ENCODE peak calls at places on chromosomes 11 and 22, in nine cellular contexts. L is PC-3, Q is pancreas, Z is lower leg skin, E is left ventricle myocardium inferior, S is GM13976, O is PC-9, M is A549, V is spleen. I is an unnamed sample.

GRCh38 chr11:86574493-86575207 is 97.8 kb downstream of the ME3 start:
- DNase-seq in L (peak; percentile 33), Q (no peak), Z (no peak), E (no peak), S (no peak), O (no peak), M (no peak), V (no peak), I (no peak)

GRCh38 chr11:96736591-96736990 is 346.8 kb downstream of the JRKL start:
- DNase-seq in L (no peak), Q (no peak), Z (no peak), E (no peak), S (no peak), O (no peak), M (no peak), V (no peak), I (no peak)

GRCh38 chr11:71441251-71441650 is 6.9 kb downstream of the DHCR7 start:
- DNase-seq in L (no peak), Q (no peak), Z (no peak), E (no peak), S (no peak), O (no peak), M (no peak), V (no peak), I (no peak)

GRCh38 chr22:18156878-18157713 is 7.1 kb downstream of the USP18 start:
- DNase-seq in L (peak; percentile 86), Q (peak; percentile 43), Z (no peak), E (peak; percentile 56), S (peak; percentile 65), O (no peak), M (peak; percentile 58), V (peak; percentile 67), I (peak; percentile 82)

GRCh38 chr11:76799061-76799804 is 16.1 kb downstream of the TSKU start:
- DNase-seq in L (peak; percentile 81), Q (peak; percentile 79), Z (peak; percentile 74), E (peak; percentile 91), S (peak; percentile 93), O (no peak), M (peak; percentile 83), V (peak; percentile 95), I (peak; percentile 77)

GRCh38 chr11:104705475-104706195 is 192.6 kb downstream of the CASP12 start:
- DNase-seq in L (peak; percentile 12), Q (peak; percentile 23), Z (peak; percentile 43), E (peak; percentile 10), S (peak; percentile 18), O (no peak), M (no peak), V (peak; percentile 74), I (peak; percentile 5)

GRCh38 chr22:19943665-19944026 is 2.0 kb upstream of the TXNRD2 start:
- DNase-seq in L (no peak), Q (no peak), Z (no peak), E (no peak), S (no peak), O (no peak), M (peak; percentile 29), V (no peak), I (no peak)

GRCh38 chr22:41848468-41848867 is 15.6 kb downstream of the SREBF2 start:
- DNase-seq in L (no peak), Q (no peak), Z (peak; percentile 66), E (peak; percentile 41), S (no peak), O (peak; percentile 78), M (no peak), V (peak; percentile 85), I (peak; percentile 60)

GRCh38 chr11:9747816-9748215 is 83.9 kb downstream of the SWAP70 start:
- DNase-seq in L (no peak), Q (no peak), Z (no peak), E (no peak), S (no peak), O (no peak), M (no peak), V (no peak), I (no peak)

GRCh38 chr11:115503083-115503885 is 931 bp downstream of the CADM1 start:
- DNase-seq in L (peak; percentile 34), Q (peak; percentile 50), Z (peak; percentile 43), E (peak; percentile 61), S (peak; percentile 55), O (no peak), M (peak; percentile 21), V (peak; percentile 81), I (no peak)

GRCh38 chr11:299081-299891 is at the start of gene IFITM5:
- DNase-seq in L (no peak), Q (no peak), Z (no peak), E (peak; percentile 13), S (no peak), O (no peak), M (no peak), V (peak; percentile 75), I (no peak)

GRCh38 chr11:114395776-114396175 is 4.5 kb downstream of the C11orf71 start:
- DNase-seq in L (peak; percentile 66), Q (no peak), Z (no peak), E (no peak), S (no peak), O (no peak), M (no peak), V (no peak), I (peak; percentile 46)

GRCh38 chr22:20021196-20022181 is 579 bp downstream of the TANGO2 start:
- DNase-seq in L (peak; percentile 46), Q (peak; percentile 72), Z (peak; percentile 57), E (peak; percentile 82), S (no peak), O (peak; percentile 69), M (no peak), V (no peak), I (peak; percentile 28)

GRCh38 chr22:20254975-20255946 is 12.9 kb downstream of the RTN4R start:
- DNase-seq in L (no peak), Q (no peak), Z (no peak), E (no peak), S (no peak), O (no peak), M (no peak), V (no peak), I (no peak)

GRCh38 chr11:279040-279965 is 1.1 kb downstream of the NLRP6 start:
- DNase-seq in L (no peak), Q (peak; percentile 26), Z (no peak), E (no peak), S (peak; percentile 43), O (no peak), M (no peak), V (peak; percentile 91), I (no peak)

GRCh38 chr11:113839842-113840241 is 35.5 kb downstream of the USP28 start:
- DNase-seq in L (no peak), Q (no peak), Z (no peak), E (no peak), S (peak; percentile 64), O (no peak), M (no peak), V (peak; percentile 78), I (no peak)

DNA sequence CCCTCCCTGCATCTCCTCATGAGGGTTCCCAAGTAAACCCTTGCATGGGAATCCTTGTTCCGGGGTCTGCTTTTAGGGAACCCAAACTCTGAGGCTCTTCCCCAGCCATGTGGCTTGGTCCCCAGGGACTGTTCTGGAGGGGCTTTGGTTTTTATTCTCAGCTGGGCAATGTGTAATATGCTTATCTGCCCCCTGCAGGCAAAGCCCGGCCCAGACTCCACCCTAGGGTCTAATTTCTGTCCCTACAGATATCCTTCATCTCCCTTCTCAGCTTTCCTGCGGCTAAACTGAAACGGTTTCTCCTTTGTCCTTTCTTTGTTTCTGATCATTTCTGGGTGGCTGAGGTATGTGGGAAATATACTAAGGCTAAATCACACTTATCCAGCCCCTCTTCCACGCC is 37.1 kb downstream of the TST start:
- DNase-seq in L (no peak), Q (no peak), Z (no peak), E (no peak), S (peak; percentile 30), O (no peak), M (no peak), V (no peak), I (no peak)
- TF ChIP-seq CTCF in L (peak; percentile 38), Q (no peak), Z (no peak), E (no peak), S (no peak), O (no peak), M (no peak), V (no peak), I (no peak)

DNA sequence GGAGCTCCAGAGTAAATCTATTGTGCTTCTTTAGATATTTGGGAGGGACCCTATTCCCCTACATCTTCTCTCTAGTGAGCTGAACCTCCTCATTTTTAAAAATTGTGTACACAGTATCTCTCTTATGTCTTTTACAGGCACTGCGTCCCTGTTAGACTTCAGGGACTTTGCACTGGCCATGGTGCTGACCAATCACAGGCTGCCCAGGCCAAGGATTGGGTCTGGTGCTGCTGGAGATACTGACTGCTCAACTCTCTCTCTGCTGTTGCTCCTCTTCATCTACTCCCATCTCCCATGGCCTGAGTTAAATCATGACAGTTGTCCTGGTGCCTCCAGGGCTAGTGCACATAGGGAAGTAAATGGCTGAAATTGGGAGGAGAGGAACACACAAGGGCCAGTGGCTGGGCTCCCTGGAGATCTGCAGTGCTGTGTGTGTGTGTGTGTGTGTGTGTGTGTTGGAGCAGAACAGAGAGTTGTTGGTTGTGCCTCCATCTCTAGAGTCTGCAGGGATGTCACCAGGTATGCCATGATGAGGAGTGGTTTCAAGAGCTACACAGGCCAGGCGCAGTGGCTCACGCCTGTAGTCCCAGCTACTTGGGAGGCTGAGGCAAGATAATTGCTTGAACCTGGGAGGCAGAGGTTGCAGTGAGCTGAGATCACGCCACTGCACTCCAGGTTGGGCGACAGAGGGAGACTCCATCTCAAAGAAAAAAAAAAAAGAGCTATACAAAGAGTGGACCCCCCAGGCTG is 155.3 kb downstream of the ST3GAL4 start:
- DNase-seq in L (no peak), Q (no peak), Z (no peak), E (no peak), S (no peak), O (no peak), M (no peak), V (peak; percentile 29), I (no peak)
- TF ChIP-seq CTCF in L (no peak), Q (no peak), Z (no peak), E (no peak), S (no peak), O (no peak), M (no peak), V (no peak), I (no peak)

DNA sequence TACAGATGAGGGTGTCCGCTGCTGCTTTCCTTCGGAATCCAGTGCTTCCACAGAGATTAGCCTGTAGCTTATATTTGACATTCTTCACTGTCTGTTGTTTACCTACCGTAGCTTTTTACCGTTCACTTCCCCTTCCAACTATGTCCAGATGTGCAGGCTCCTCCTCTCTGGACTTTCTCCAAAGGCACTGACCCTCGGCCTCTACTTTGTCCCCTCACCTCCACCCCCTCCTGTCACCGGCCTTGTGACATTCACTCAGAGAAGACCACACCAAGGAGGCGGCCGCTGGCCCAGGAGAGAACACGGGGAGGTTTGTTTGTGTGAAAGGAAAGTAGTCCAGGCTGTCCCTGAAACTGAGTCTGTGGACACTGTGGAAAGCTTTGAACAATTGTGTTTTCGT is 15.5 kb upstream of the ST14 start:
- DNase-seq in L (no peak), Q (no peak), Z (no peak), E (no peak), S (no peak), O (no peak), M (no peak), V (no peak), I (no peak)
- TF ChIP-seq CTCF in L (no peak), Q (no peak), Z (no peak), E (no peak), S (no peak), O (no peak), M (no peak), V (no peak), I (no peak)

DNA sequence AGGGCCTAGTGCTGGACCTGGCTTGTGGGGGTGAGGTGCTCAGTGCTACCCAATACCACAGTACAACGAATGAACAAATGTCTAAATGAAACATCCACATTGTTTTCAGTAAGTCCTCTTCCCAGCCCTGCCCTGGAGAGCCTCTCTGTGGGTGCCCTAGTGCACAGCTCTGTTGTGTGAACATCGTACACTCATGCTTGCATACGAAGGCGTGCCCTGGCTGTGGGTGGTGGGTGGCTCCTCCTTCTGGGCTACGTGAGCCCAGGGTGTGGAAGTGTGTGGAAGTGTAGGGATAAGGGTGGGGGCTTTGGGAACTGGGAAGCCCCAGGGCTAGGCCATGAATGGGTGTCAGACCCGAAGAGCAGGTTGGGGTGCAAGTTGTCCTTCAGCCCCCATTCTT is 592 bp upstream of the NLRX1 start:
- DNase-seq in L (peak; percentile 58), Q (no peak), Z (peak; percentile 53), E (no peak), S (no peak), O (no peak), M (no peak), V (no peak), I (peak; percentile 23)
- TF ChIP-seq CTCF in L (no peak), Q (no peak), Z (no peak), E (no peak), S (no peak), O (no peak), M (no peak), V (no peak), I (no peak)

I was measured in MCF 10A.